ENCODE peak calls at places on chromosomes 13 and 19, in seven cellular contexts. R, A, Q, V, G, T and B are unnamed samples.

GRCh38 chr19:1825909-1826556 is 14.0 kb upstream of the ATP8B3 start:
- DNase-seq in R (peak; percentile 68), A (peak; percentile 94), Q (peak; percentile 90), V (peak; percentile 84), G (peak; percentile 87), T (peak; percentile 49), B (peak; percentile 56)

GRCh38 chr13:30429235-30429634 is 6.9 kb downstream of the UBE2L5 start:
- DNase-seq in R (no peak), A (no peak), Q (peak; percentile 87), V (no peak), G (no peak), T (no peak), B (no peak)

GRCh38 chr13:83867708-83868107 is 14.6 kb downstream of the SLITRK1 start:
- DNase-seq in R (no peak), A (no peak), Q (no peak), V (no peak), G (no peak), T (no peak), B (no peak)

GRCh38 chr13:40389081-40389641 is 277.3 kb downstream of the FOXO1 start:
- DNase-seq in R (no peak), A (no peak), Q (peak; percentile 49), V (no peak), G (no peak), T (no peak), B (no peak)

GRCh38 chr19:2251577-2252480 is 2.7 kb downstream of the AMH start:
- DNase-seq in R (no peak), A (no peak), Q (no peak), V (no peak), G (peak; percentile 61), T (no peak), B (no peak)

GRCh38 chr13:90686438-90686837 is 661.0 kb upstream of the MIR17HG start:
- DNase-seq in R (no peak), A (no peak), Q (no peak), V (no peak), G (no peak), T (no peak), B (peak; percentile 65)

GRCh38 chr13:59439776-59440428 is 723.8 kb downstream of the DIAPH3 start:
- DNase-seq in R (no peak), A (no peak), Q (no peak), V (no peak), G (no peak), T (no peak), B (no peak)

GRCh38 chr13:45055902-45056648 is 64.2 kb upstream of the GTF2F2 start:
- DNase-seq in R (no peak), A (no peak), Q (no peak), V (no peak), G (no peak), T (no peak), B (peak; percentile 56)

GRCh38 chr19:45419396-45419795 is 4.3 kb downstream of the ERCC1 start:
- DNase-seq in R (peak; percentile 38), A (peak; percentile 86), Q (peak; percentile 90), V (no peak), G (peak; percentile 61), T (no peak), B (no peak)

GRCh38 chr19:54179921-54180452 is 7.0 kb upstream of the TMC4 start:
- DNase-seq in R (no peak), A (peak; percentile 70), Q (peak; percentile 87), V (peak; percentile 84), G (no peak), T (peak; percentile 54), B (peak; percentile 60)

GRCh38 chr13:100490692-100491091 is 97.9 kb downstream of the GGACT start:
- DNase-seq in R (no peak), A (no peak), Q (no peak), V (no peak), G (no peak), T (no peak), B (no peak)

GRCh38 chr13:112859817-112860190 is 109.2 kb upstream of the MCF2L start:
- DNase-seq in R (no peak), A (peak; percentile 76), Q (peak; percentile 70), V (no peak), G (peak; percentile 63), T (peak; percentile 87), B (peak; percentile 82)

GRCh38 chr13:74246398-74246975 is 112.3 kb upstream of the KLF12 start:
- DNase-seq in R (peak; percentile 22), A (no peak), Q (no peak), V (no peak), G (no peak), T (peak; percentile 38), B (peak; percentile 43)

GRCh38 chr13:110179116-110179857 is 127.7 kb downstream of the COL4A1 start:
- DNase-seq in R (no peak), A (no peak), Q (no peak), V (no peak), G (no peak), T (no peak), B (no peak)

GRCh38 chr13:90068658-90069057 is 1278.8 kb upstream of the MIR17HG start:
- DNase-seq in R (no peak), A (no peak), Q (no peak), V (no peak), G (no peak), T (no peak), B (no peak)

GRCh38 chr13:29270536-29271045 is 324.9 kb downstream of the SLC7A1 start:
- DNase-seq in R (no peak), A (no peak), Q (peak; percentile 15), V (no peak), G (no peak), T (no peak), B (no peak)

GRCh38 chr19:38837656-38838121 is 6.1 kb upstream of the ECH1 start:
- DNase-seq in R (no peak), A (peak; percentile 47), Q (peak; percentile 41), V (no peak), G (no peak), T (no peak), B (peak; percentile 35)

GRCh38 chr13:42405665-42406390 is 133.9 kb downstream of the AKAP11 start:
- DNase-seq in R (no peak), A (no peak), Q (no peak), V (no peak), G (no peak), T (no peak), B (peak; percentile 8)

GRCh38 chr19:38678891-38679494 is 31.5 kb downstream of the ACTN4 start:
- DNase-seq in R (no peak), A (no peak), Q (no peak), V (no peak), G (no peak), T (no peak), B (no peak)

GRCh38 chr19:10112037-10112751 is 701 bp downstream of the P2RY11 start:
- DNase-seq in R (no peak), A (no peak), Q (peak; percentile 63), V (no peak), G (no peak), T (no peak), B (no peak)

GRCh38 chr13:63025741-63026140 is 1610.1 kb upstream of the PCDH20 start:
- DNase-seq in R (no peak), A (no peak), Q (no peak), V (no peak), G (no peak), T (no peak), B (no peak)

DNA sequence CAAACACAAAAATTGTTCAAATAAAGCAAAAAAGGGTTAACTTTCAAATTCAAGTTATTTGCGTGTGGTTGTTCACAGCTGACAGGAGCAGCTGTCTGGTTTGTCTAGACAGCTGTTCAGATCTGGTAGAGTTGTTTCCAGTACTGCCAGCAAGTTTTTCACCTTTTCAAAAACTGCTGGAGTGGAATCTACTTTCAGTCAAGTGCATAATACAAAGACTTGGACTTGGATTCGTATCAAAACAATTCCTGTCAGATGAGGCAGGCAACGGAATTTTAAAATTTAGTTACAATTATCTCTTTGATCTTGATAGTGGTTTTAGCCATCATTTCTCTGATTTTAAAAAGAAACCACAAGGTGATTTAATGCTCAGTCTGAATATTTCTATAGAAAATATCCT is 51.7 kb upstream of the EEF1AKMT1 start:
- DNase-seq in R (no peak), A (no peak), Q (peak; percentile 53), V (no peak), G (no peak), T (peak; percentile 18), B (peak; percentile 55)
- H3K4me1 ChIP-seq in R (no peaks in the 10 kb centered on the region), A (peaks cover 10% of the 10 kb centered on the region), Q (peaks cover 75% of the 10 kb centered on the region), V (no peaks in the 10 kb centered on the region), G (peaks cover 10% of the 10 kb centered on the region), T (peaks cover 3% of the 10 kb centered on the region), B (peaks cover 7% of the 10 kb centered on the region)

GRCh38 chr13:106499113-106499512 is 36.3 kb downstream of the EFNB2 start:
- DNase-seq in R (no peak), A (no peak), Q (no peak), V (no peak), G (no peak), T (no peak), B (no peak)

GRCh38 chr13:106499905-106500304 is 35.6 kb downstream of the EFNB2 start:
- DNase-seq in R (no peak), A (no peak), Q (peak; percentile 45), V (no peak), G (no peak), T (no peak), B (peak; percentile 47)

GRCh38 chr13:106498158-106498557 is 37.3 kb downstream of the EFNB2 start:
- DNase-seq in R (no peak), A (no peak), Q (no peak), V (no peak), G (no peak), T (no peak), B (no peak)

GRCh38 chr13:106498571-106498970 is 36.9 kb downstream of the EFNB2 start:
- DNase-seq in R (no peak), A (no peak), Q (no peak), V (no peak), G (no peak), T (no peak), B (no peak)

DNA sequence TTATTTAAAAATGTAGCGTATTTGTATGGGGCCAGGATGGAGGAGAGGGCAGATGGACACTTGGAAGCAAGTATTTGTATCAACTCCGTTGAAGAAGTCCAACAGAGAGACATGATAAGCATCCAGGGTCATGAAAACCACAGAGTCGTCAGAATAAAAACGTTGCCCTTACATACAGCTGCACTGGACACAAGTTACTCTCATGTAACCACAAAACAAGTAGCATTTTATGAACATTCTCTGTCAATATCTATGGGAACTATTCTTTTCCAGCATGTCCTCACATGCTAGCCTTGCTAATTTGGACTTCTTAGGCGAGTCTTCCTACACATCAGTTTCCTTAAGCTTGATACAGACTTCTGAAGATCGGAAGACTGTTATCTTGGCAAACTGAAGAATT is 35.0 kb downstream of the EFNB2 start:
- DNase-seq in R (no peak), A (no peak), Q (no peak), V (no peak), G (no peak), T (no peak), B (no peak)
- H3K4me1 ChIP-seq in R (peaks cover 18% of the 10 kb centered on the region), A (peaks cover 28% of the 10 kb centered on the region), Q (peaks cover 5% of the 10 kb centered on the region), V (peaks cover 4% of the 10 kb centered on the region), G (peaks cover 37% of the 10 kb centered on the region), T (peaks cover 37% of the 10 kb centered on the region), B (no peaks in the 10 kb centered on the region)

GRCh38 chr13:97301382-97302095 is 79.4 kb downstream of the MBNL2 start:
- DNase-seq in R (no peak), A (no peak), Q (no peak), V (no peak), G (no peak), T (peak; percentile 28), B (no peak)
- H3K4me1 ChIP-seq in R (peaks cover 30% of the 10 kb centered on the region), A (peaks cover 36% of the 10 kb centered on the region), Q (no peaks in the 10 kb centered on the region), V (peaks cover 9% of the 10 kb centered on the region), G (peaks cover 73% of the 10 kb centered on the region), T (peaks cover 39% of the 10 kb centered on the region), B (peaks cover 21% of the 10 kb centered on the region)

DNA sequence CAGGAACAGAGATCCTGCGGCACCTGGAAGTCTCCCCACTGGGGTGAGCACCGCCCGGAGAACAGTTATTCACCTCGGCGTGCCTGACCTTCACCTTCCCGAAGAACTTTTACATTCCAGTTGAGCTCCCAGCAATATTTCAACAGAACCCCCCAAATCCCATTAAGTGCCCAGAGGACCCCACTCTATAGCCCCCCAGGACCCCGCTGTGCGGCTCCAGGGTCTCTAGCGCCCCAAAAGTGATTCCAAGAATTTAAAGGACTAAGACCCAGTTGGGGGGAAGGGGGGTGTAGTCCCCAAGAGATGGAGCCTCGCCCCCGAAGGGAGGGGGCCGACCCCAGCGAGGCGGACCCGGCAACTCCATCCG is 480 bp downstream of the GPR108 start:
- DNase-seq in R (no peak), A (peak; percentile 77), Q (no peak), V (no peak), G (no peak), T (no peak), B (no peak)
- H3K4me1 ChIP-seq in R (peaks cover 40% of the 10 kb centered on the region), A (peaks cover 74% of the 10 kb centered on the region), Q (peaks cover 45% of the 10 kb centered on the region), V (peaks cover 17% of the 10 kb centered on the region), G (peaks cover 49% of the 10 kb centered on the region), T (peaks cover 46% of the 10 kb centered on the region), B (peaks cover 13% of the 10 kb centered on the region)